ENCODE peak calls at places on chromosome 20, in four cellular contexts. B is neuronal stem cell, D is H1, S is mesenchymal stem cell. Y is an unnamed sample.

GRCh38 chr20:5731753-5732366 is 18.3 kb upstream of the SHLD1 start:
- DNase-seq in B (no peak), D (no peak), S (no peak), Y (no peak)

GRCh38 chr20:44407402-44408184 is 52.1 kb downstream of the HNF4A start:
- DNase-seq in B (no peak), D (no peak), S (peak; percentile 20), Y (peak; percentile 11)

GRCh38 chr20:5608448-5609161 is 141.6 kb upstream of the SHLD1 start:
- DNase-seq in B (no peak), D (no peak), S (peak; percentile 49), Y (no peak)

GRCh38 chr20:6680854-6681253 is 86.6 kb upstream of the BMP2 start:
- DNase-seq in B (no peak), D (no peak), S (no peak), Y (no peak)

GRCh38 chr20:35907017-35907685 is 47.2 kb downstream of the SCAND1 start:
- DNase-seq in B (no peak), D (no peak), S (no peak), Y (no peak)

GRCh38 chr20:10553326-10553984 is 118.3 kb downstream of the SLX4IP start:
- DNase-seq in B (peak; percentile 39), D (no peak), S (peak; percentile 77), Y (peak; percentile 61)

GRCh38 chr20:50601511-50602431 is 89.6 kb downstream of the RIPOR3 start:
- DNase-seq in B (no peak), D (no peak), S (no peak), Y (no peak)

GRCh38 chr20:53642196-53643030 is 48.8 kb upstream of the ZNF217 start:
- DNase-seq in B (no peak), D (no peak), S (peak; percentile 88), Y (peak; percentile 67)

GRCh38 chr20:39849664-39850063 is 839.4 kb downstream of the MAFB start:
- DNase-seq in B (no peak), D (no peak), S (peak; percentile 46), Y (no peak)

GRCh38 chr20:22430154-22430745 is 154.1 kb downstream of the FOXA2 start:
- DNase-seq in B (peak; percentile 41), D (peak; percentile 60), S (no peak), Y (no peak)

GRCh38 chr20:50435397-50436051 is 74.7 kb upstream of the PTPN1 start:
- DNase-seq in B (no peak), D (no peak), S (no peak), Y (no peak)

GRCh38 chr20:37090357-37090871 is 5.4 kb downstream of the RBL1 start:
- DNase-seq in B (no peak), D (no peak), S (no peak), Y (no peak)

GRCh38 chr20:32965115-32965514 is 39.1 kb downstream of the SUN5 start:
- DNase-seq in B (no peak), D (no peak), S (no peak), Y (no peak)

GRCh38 chr20:50633361-50633760 is 58.0 kb downstream of the RIPOR3 start:
- DNase-seq in B (no peak), D (no peak), S (no peak), Y (no peak)

GRCh38 chr20:13158339-13158738 is 62.7 kb upstream of the ISM1 start:
- DNase-seq in B (no peak), D (no peak), S (no peak), Y (no peak)

GRCh38 chr20:49924247-49924646 is 8.9 kb upstream of the SPATA2 start:
- DNase-seq in B (no peak), D (no peak), S (no peak), Y (no peak)

GRCh38 chr20:53959849-53960585 is 110.4 kb downstream of the BCAS1 start:
- DNase-seq in B (no peak), D (no peak), S (peak; percentile 10), Y (no peak)

GRCh38 chr20:36890586-36890985 is 14.6 kb downstream of the TLDC2 start:
- DNase-seq in B (no peak), D (no peak), S (no peak), Y (no peak)

GRCh38 chr20:32285621-32286334 is 8.3 kb downstream of the KIF3B start:
- DNase-seq in B (no peak), D (no peak), S (peak; percentile 39), Y (peak; percentile 48)

GRCh38 chr20:50911030-50911429 is 20.2 kb downstream of the ADNP start:
- DNase-seq in B (no peak), D (no peak), S (no peak), Y (peak; percentile 23)

GRCh38 chr20:60589624-60590023 is 631.4 kb downstream of the CDH26 start:
- DNase-seq in B (peak; percentile 63), D (no peak), S (no peak), Y (no peak)

GRCh38 chr20:32497589-32498224 is 87.4 kb downstream of the NOL4L start:
- DNase-seq in B (no peak), D (no peak), S (no peak), Y (no peak)

GRCh38 chr20:25989196-25989595 is 292.5 kb upstream of the ZNF337 start:
- DNase-seq in B (no peak), D (no peak), S (no peak), Y (no peak)

GRCh38 chr20:46167080-46167479 is 49.0 kb downstream of the CD40 start:
- DNase-seq in B (no peak), D (no peak), S (no peak), Y (no peak)
- H2BK12ac ChIP-seq in B (no peak overlapping the region), D (no peak overlapping the region), S (no peak overlapping the region), Y (no peak overlapping the region)

DNA sequence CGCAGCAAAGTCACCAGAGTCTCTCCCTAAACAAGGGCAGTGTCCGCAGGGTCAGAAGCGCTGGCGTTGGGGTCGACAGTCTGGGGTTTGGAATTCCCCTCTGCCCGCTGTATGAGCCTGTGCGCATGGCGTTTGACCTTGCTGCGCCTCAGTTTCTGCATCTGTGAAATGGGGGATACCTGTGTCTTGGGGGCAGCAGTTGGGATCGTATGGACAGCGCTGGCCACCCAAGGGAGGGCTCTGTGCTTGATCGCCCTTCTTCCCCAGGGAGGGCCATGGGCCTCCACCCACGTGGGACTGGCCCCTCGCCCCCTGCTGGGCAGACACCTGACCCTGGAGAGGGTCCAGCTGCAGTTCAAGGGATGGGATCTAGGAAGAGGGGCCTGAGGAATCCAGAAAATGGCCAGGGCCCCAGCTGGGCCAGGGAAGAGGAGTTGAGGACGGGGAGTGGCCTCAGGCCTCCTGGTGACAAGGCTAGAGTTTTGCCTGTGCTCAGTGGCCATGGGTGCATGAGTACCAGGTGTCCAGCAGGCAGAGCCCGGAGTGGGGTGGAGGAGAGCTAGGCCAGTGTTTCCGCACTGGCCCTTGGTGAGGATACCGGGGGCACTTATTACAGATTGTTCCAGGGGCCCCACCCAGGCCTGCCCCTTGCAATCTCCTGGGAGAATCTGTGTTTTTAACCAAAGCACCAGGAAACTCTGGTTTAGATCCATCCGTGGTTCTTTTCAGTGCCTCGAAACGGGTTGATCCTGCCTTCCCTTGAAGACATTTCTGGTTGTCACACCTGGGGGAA is 26.3 kb upstream of the PHACTR3 start:
- DNase-seq in B (no peak), D (no peak), S (no peak), Y (no peak)
- H3K4me3 ChIP-seq in B (no peak overlapping the region), D (no peak overlapping the region), S (no peak overlapping the region), Y (no peak overlapping the region)

GRCh38 chr20:56630506-56631317 is 1.6 kb downstream of the TFAP2C start:
- DNase-seq in B (no peak), D (peak; percentile 80), S (no peak), Y (peak; percentile 93)

GRCh38 chr20:56631990-56632327 is 2.9 kb downstream of the TFAP2C start:
- DNase-seq in B (no peak), D (no peak), S (peak; percentile 10), Y (no peak)

GRCh38 chr20:56630086-56630493 is 984 bp downstream of the TFAP2C start:
- DNase-seq in B (peak; percentile 76), D (peak; percentile 91), S (peak; percentile 85), Y (peak; percentile 98)

GRCh38 chr20:56629464-56630085 is 469 bp downstream of the TFAP2C start:
- DNase-seq in B (no peak), D (no peak), S (no peak), Y (no peak)

DNA sequence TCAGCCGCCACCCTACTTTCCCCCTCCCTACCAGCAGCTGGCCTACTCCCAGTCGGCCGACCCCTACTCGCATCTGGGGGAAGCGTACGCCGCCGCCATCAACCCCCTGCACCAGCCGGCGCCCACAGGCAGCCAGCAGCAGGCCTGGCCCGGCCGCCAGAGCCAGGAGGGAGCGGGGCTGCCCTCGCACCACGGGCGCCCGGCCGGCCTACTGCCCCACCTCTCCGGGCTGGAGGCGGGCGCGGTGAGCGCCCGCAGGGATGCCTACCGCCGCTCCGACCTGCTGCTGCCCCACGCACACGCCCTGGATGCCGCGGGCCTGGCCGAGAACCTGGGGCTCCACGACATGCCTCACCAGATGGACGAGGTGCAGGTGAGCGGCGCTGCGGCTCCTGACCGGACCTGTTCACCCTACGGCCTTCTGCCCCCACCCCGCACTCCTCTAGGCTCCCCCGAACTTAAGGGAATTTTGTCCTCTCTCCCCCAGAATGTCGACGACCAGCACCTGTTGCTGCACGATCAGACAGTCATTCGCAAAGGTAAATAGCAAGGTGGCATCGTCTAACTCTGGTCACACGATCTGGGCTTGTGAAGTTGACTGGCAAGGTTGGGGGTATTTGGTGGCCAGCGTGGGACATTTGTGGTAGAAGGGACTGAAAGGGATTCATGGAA is 2.3 kb downstream of the TFAP2C start:
- DNase-seq in B (no peak), D (no peak), S (no peak), Y (peak; percentile 55)
- H3K4me1 ChIP-seq in B (no peaks in the 10 kb centered on the region), D (peaks cover 18% of the 10 kb centered on the region), S (peaks cover 38% of the 10 kb centered on the region), Y (peaks cover 21% of the 10 kb centered on the region)

GRCh38 chr20:1229541-1229940 is 3.7 kb downstream of the RAD21L1 start:
- DNase-seq in B (no peak), D (no peak), S (no peak), Y (no peak)

GRCh38 chr20:1225729-1226313 is at the start of gene RAD21L1:
- DNase-seq in B (peak; percentile 81), D (peak; percentile 87), S (peak; percentile 80), Y (peak; percentile 59)

GRCh38 chr20:1225263-1225728 is 548 bp upstream of the RAD21L1 start:
- DNase-seq in B (no peak), D (peak; percentile 75), S (no peak), Y (peak; percentile 44)

GRCh38 chr20:1224205-1224604 is 1.6 kb upstream of the RAD21L1 start:
- DNase-seq in B (no peak), D (no peak), S (no peak), Y (no peak)

GRCh38 chr20:1227121-1227582 is 1.3 kb downstream of the RAD21L1 start:
- DNase-seq in B (no peak), D (no peak), S (no peak), Y (no peak)
- H2BK12ac ChIP-seq in B (no peak overlapping the region), D (no peak overlapping the region), S (no peak overlapping the region), Y (no peak overlapping the region)

GRCh38 chr20:46205349-46205748 is 87.2 kb downstream of the CD40 start:
- DNase-seq in B (no peak), D (no peak), S (no peak), Y (no peak)
- H3K4me3 ChIP-seq in B (no peak overlapping the region), D (no peak overlapping the region), S (no peak overlapping the region), Y (no peak overlapping the region)

GRCh38 chr20:62363920-62364851 is 2.9 kb downstream of the LAMA5 start:
- DNase-seq in B (no peak), D (peak; percentile 59), S (peak; percentile 87), Y (no peak)

GRCh38 chr20:62362590-62362940 is 4.5 kb downstream of the LAMA5 start:
- DNase-seq in B (no peak), D (no peak), S (no peak), Y (no peak)

GRCh38 chr20:62361799-62362589 is 5.1 kb downstream of the LAMA5 start:
- DNase-seq in B (no peak), D (peak; percentile 90), S (no peak), Y (peak; percentile 89)

GRCh38 chr20:62364911-62365736 is 2.0 kb downstream of the LAMA5 start:
- DNase-seq in B (no peak), D (peak; percentile 45), S (no peak), Y (peak; percentile 59)

GRCh38 chr20:62362991-62363919 is 3.9 kb downstream of the LAMA5 start:
- DNase-seq in B (no peak), D (peak; percentile 62), S (no peak), Y (no peak)
- H3K4me1 ChIP-seq in B (peaks cover 36% of the 10 kb centered on the region), D (peaks cover 75% of the 10 kb centered on the region), S (peaks cover 78% of the 10 kb centered on the region), Y (peaks cover 64% of the 10 kb centered on the region)

Y was measured in trophoblast cell.